ENCODE peak calls at places on chromosomes 2 and 18, in five cellular contexts. H, D, V, G and O are unnamed samples.

GRCh38 chr2:237041231-237041630 is 44.5 kb upstream of the COPS8 start:
- DNase-seq in H (no peak), D (no peak), V (no peak), G (no peak), O (no peak)

GRCh38 chr2:197759625-197760292 is 25.4 kb downstream of the BOLL start:
- DNase-seq in H (no peak), D (no peak), V (no peak), G (no peak), O (no peak)

GRCh38 chr18:26941608-26942007 is 76.1 kb upstream of the AQP4 start:
- DNase-seq in H (no peak), D (no peak), V (no peak), G (no peak), O (no peak)

GRCh38 chr18:49400398-49401072 is 59.9 kb downstream of the DYM start:
- DNase-seq in H (no peak), D (no peak), V (no peak), G (no peak), O (no peak)

GRCh38 chr2:168528469-168528868 is 72.4 kb downstream of the CERS6 start:
- DNase-seq in H (no peak), D (no peak), V (no peak), G (no peak), O (no peak)

GRCh38 chr18:42706618-42707017 is 408.9 kb downstream of the RIT2 start:
- DNase-seq in H (peak; percentile 36), D (no peak), V (peak; percentile 51), G (no peak), O (no peak)

GRCh38 chr2:20067992-20068727 is 16.7 kb upstream of the LAPTM4A start:
- DNase-seq in H (no peak), D (peak; percentile 83), V (peak; percentile 49), G (no peak), O (no peak)

GRCh38 chr2:17583646-17584045 is 43.1 kb downstream of the VSNL1 start:
- DNase-seq in H (no peak), D (no peak), V (no peak), G (no peak), O (no peak)

GRCh38 chr2:68698567-68699377 is 35.8 kb upstream of the ARHGAP25 start:
- DNase-seq in H (peak; percentile 94), D (no peak), V (no peak), G (no peak), O (peak; percentile 73)

GRCh38 chr2:105571445-105571987 is 172.7 kb upstream of the FHL2 start:
- DNase-seq in H (no peak), D (no peak), V (no peak), G (no peak), O (no peak)

GRCh38 chr2:144660518-144661316 is 140.8 kb upstream of the ZEB2 start:
- DNase-seq in H (no peak), D (no peak), V (no peak), G (no peak), O (no peak)

GRCh38 chr2:120014231-120014990 is 1.5 kb downstream of the EPB41L5 start:
- DNase-seq in H (no peak), D (no peak), V (no peak), G (no peak), O (peak; percentile 4)

GRCh38 chr2:159076233-159076632 is 107.8 kb downstream of the TANC1 start:
- DNase-seq in H (no peak), D (no peak), V (peak; percentile 47), G (no peak), O (no peak)

GRCh38 chr2:24972315-24972958 is 682 bp upstream of the DNAJC27 start:
- DNase-seq in H (no peak), D (peak; percentile 30), V (no peak), G (no peak), O (peak; percentile 23)

GRCh38 chr18:22283397-22283796 is 114.0 kb downstream of the GATA6 start:
- DNase-seq in H (no peak), D (no peak), V (no peak), G (no peak), O (no peak)

GRCh38 chr2:181784556-181784955 is 104.2 kb upstream of the NEUROD1 start:
- DNase-seq in H (no peak), D (peak; percentile 21), V (peak; percentile 47), G (no peak), O (no peak)

GRCh38 chr2:25310690-25310964 is 31.1 kb downstream of the DNMT3A start:
- DNase-seq in H (no peak), D (no peak), V (no peak), G (no peak), O (no peak)

GRCh38 chr2:166411473-166412230 is 35.9 kb upstream of the SCN9A start:
- DNase-seq in H (no peak), D (no peak), V (peak; percentile 56), G (no peak), O (no peak)

GRCh38 chr2:61165946-61166345 is 4.0 kb downstream of the C2orf74 start:
- DNase-seq in H (no peak), D (no peak), V (no peak), G (no peak), O (no peak)

GRCh38 chr2:149860276-149860921 is 272.8 kb upstream of the MMADHC start:
- DNase-seq in H (no peak), D (no peak), V (peak; percentile 95), G (no peak), O (peak; percentile 31)

GRCh38 chr2:3635171-3636008 is 22.6 kb upstream of the ALLC start:
- DNase-seq in H (no peak), D (no peak), V (no peak), G (no peak), O (no peak)

GRCh38 chr18:36095936-36096519 is 28.7 kb upstream of the RPRD1A start:
- DNase-seq in H (peak; percentile 59), D (peak; percentile 24), V (peak; percentile 51), G (no peak), O (no peak)

GRCh38 chr2:24104906-24105305 is 18.2 kb downstream of the PFN4 start:
- DNase-seq in H (no peak), D (no peak), V (no peak), G (no peak), O (no peak)

GRCh38 chr2:174052639-174052976 is 87.4 kb upstream of the SP3 start:
- DNase-seq in H (no peak), D (no peak), V (no peak), G (no peak), O (no peak)

GRCh38 chr2:144938308-144938709 is 418.4 kb upstream of the ZEB2 start:
- DNase-seq in H (no peak), D (peak; percentile 29), V (peak; percentile 52), G (no peak), O (no peak)

GRCh38 chr2:241897231-241897916 is 27.8 kb downstream of the RTP5 start:
- DNase-seq in H (no peak), D (no peak), V (no peak), G (no peak), O (no peak)

GRCh38 chr2:190343500-190344274 is at the start of gene INPP1:
- DNase-seq in H (peak; percentile 22), D (peak; percentile 72), V (peak; percentile 37), G (no peak), O (no peak)

GRCh38 chr18:46097853-46098615 is at the start of gene ATP5F1A:
- DNase-seq in H (peak; percentile 59), D (peak; percentile 77), V (peak; percentile 77), G (peak; percentile 67), O (peak; percentile 83)

GRCh38 chr2:9144617-9145016 is 62.0 kb upstream of the ASAP2 start:
- DNase-seq in H (no peak), D (no peak), V (no peak), G (no peak), O (no peak)

GRCh38 chr2:241767464-241768250 is 9.0 kb upstream of the GAL3ST2 start:
- DNase-seq in H (no peak), D (no peak), V (no peak), G (no peak), O (no peak)

GRCh38 chr2:62197017-62197586 is 1.2 kb downstream of the B3GNT2 start:
- DNase-seq in H (no peak), D (no peak), V (no peak), G (no peak), O (no peak)

GRCh38 chr2:177245010-177245422 is 19.5 kb downstream of the NFE2L2 start:
- DNase-seq in H (no peak), D (peak; percentile 80), V (peak; percentile 93), G (no peak), O (no peak)

GRCh38 chr18:63207154-63207790 is 112.3 kb downstream of the BCL2 start:
- DNase-seq in H (peak; percentile 93), D (no peak), V (no peak), G (no peak), O (peak; percentile 86)

GRCh38 chr2:85994421-85994777 is 105.6 kb upstream of the ST3GAL5 start:
- DNase-seq in H (no peak), D (no peak), V (no peak), G (no peak), O (no peak)